ENCODE peak calls at places on chromosome 11, in ten cellular contexts. W is A549; O is GM23248; G is HL-60; Q is mesendoderm; H is ovary; P is brain microvascular endothelial cell; F is spleen; A is ascending aorta; J is effector memory CD4-positive, alpha-beta T cell. Z is an unnamed sample.

GRCh38 chr11:81497202-81497804 is 1236.4 kb downstream of the FAM181B start:
- DNase-seq in W (peak), O (peak), G (no peak), Q (peak), H (no peak), P (peak), F (no peak), A (no peak), J (no peak), Z (no peak)

GRCh38 chr11:90229791-90230190 is 6.9 kb upstream of the CHORDC1 start:
- DNase-seq in W (no peak), O (peak), G (no peak), Q (no peak), H (no peak), P (peak), F (no peak), A (no peak), J (no peak), Z (no peak)

GRCh38 chr11:85974126-85974525 is 94.8 kb downstream of the PICALM start:
- DNase-seq in W (no peak), O (peak), G (no peak), Q (no peak), H (peak), P (peak), F (no peak), A (no peak), J (no peak), Z (no peak)

GRCh38 chr11:60878245-60879101 is 11.1 kb downstream of the ZP1 start:
- DNase-seq in W (no peak), O (no peak), G (no peak), Q (no peak), H (no peak), P (no peak), F (peak), A (peak), J (no peak), Z (no peak)

GRCh38 chr11:2100361-2101170 is 38.6 kb downstream of the IGF2 start:
- DNase-seq in W (no peak), O (no peak), G (no peak), Q (no peak), H (peak), P (no peak), F (peak), A (peak), J (no peak), Z (peak)

GRCh38 chr11:78109011-78109685 is 29.5 kb upstream of the NDUFC2 start:
- DNase-seq in W (no peak), O (no peak), G (no peak), Q (no peak), H (no peak), P (no peak), F (no peak), A (no peak), J (no peak), Z (no peak)

GRCh38 chr11:106495046-106495445 is 417.6 kb downstream of the AASDHPPT start:
- DNase-seq in W (no peak), O (peak), G (no peak), Q (no peak), H (no peak), P (no peak), F (no peak), A (no peak), J (no peak), Z (no peak)

GRCh38 chr11:102017029-102017428 is 30.2 kb upstream of the CFAP300 start:
- DNase-seq in W (no peak), O (peak), G (no peak), Q (no peak), H (no peak), P (no peak), F (no peak), A (no peak), J (no peak), Z (no peak)

GRCh38 chr11:42066113-42066512 is 606.7 kb upstream of the LRRC4C start:
- DNase-seq in W (no peak), O (peak), G (no peak), Q (peak), H (no peak), P (peak), F (peak), A (no peak), J (no peak), Z (no peak)

GRCh38 chr11:72030428-72031045 is 31.8 kb downstream of the IL18BP start:
- DNase-seq in W (no peak), O (no peak), G (no peak), Q (no peak), H (no peak), P (no peak), F (no peak), A (no peak), J (no peak), Z (no peak)

DNA sequence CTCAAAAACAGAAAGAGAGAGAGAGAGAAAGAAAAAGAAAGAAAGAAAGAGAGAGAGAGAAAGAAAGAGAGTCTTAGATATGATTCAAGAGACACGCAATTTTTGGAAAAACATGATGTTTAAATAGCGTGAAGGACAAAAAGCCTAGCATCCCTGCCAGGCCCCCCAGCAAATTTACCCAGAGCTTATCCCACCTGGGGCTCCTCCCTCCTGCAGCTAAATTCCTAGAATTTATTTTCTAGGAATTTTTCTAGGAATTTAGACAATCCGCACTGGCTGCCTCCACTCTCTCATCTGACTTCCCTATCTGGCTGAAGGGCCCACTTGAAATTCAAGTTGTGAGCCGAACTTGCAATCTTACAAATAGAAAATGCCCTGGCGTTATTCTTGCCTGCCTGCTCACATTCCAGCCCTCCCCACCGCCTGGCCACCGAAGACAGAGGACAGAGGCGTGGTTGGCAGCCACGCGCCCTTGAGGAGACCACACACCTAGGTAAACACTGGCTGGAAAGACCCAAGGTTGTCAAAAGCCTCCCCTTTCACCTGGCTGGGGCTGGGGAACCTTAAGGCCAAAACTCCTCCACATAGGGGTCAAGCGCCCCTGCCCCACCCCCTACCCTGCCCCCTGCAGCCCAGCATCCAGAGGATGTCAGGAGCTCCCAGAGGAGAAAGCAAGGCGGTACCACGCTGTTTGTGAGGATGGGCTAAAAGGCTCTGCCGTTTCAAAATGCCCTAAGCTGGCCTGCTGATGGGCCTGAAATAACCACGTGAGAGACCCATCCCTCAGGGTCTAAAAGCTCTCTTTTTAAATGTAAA is 42.2 kb downstream of the AHNAK start:
- DNase-seq in W (no peak), O (no peak), G (no peak), Q (peak), H (no peak), P (no peak), F (no peak), A (no peak), J (no peak), Z (peak)
- H3K27ac ChIP-seq in W (peak), O (no peak), G (no peak), Q (no peak), H (peak), P (no peak), F (no peak), A (no peak), J (no peak), Z (peak)

GRCh38 chr11:12110714-12111481 is 508 bp downstream of the MICAL2 start:
- DNase-seq in W (no peak), O (peak), G (no peak), Q (no peak), H (peak), P (no peak), F (peak), A (no peak), J (no peak), Z (peak)
- H3K27ac ChIP-seq in W (peak), O (peak), G (no peak), Q (no peak), H (peak), P (peak), F (peak), A (peak), J (no peak), Z (peak)

GRCh38 chr11:10604340-10604748 is 35.9 kb upstream of the LYVE1 start:
- DNase-seq in W (no peak), O (peak), G (peak), Q (no peak), H (peak), P (no peak), F (no peak), A (no peak), J (no peak), Z (no peak)

GRCh38 chr11:10603721-10604297 is 35.3 kb upstream of the LYVE1 start:
- DNase-seq in W (no peak), O (no peak), G (no peak), Q (no peak), H (no peak), P (no peak), F (no peak), A (no peak), J (no peak), Z (no peak)

GRCh38 chr11:10606536-10607208 is 38.2 kb upstream of the LYVE1 start:
- DNase-seq in W (no peak), O (peak), G (peak), Q (no peak), H (no peak), P (peak), F (no peak), A (no peak), J (no peak), Z (no peak)

GRCh38 chr11:10605941-10606381 is 37.5 kb upstream of the LYVE1 start:
- DNase-seq in W (no peak), O (peak), G (peak), Q (peak), H (peak), P (peak), F (peak), A (peak), J (no peak), Z (no peak)

DNA sequence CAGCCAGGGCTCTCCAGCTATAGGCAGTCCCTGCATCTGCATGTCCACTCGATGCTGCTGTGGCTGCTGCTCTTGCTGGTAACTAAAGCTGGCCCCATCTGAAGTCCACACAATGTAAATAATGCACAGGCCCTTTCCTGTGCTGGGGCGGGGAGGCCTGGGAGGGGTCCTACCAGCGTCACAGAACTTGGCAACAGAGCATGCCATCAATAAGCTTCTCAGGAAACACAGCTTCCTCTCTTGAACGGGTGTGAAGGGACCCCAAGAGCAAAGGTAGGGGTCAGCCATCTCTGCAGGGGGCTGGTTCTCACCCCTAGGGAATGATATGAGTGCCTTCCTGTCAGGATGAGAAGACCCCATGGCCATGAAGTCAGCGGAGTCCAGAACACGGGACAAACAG is 39.0 kb upstream of the LYVE1 start:
- DNase-seq in W (no peak), O (no peak), G (no peak), Q (no peak), H (no peak), P (no peak), F (peak), A (no peak), J (no peak), Z (no peak)
- H3K27ac ChIP-seq in W (no peak), O (no peak), G (peak), Q (no peak), H (no peak), P (no peak), F (peak), A (peak), J (no peak), Z (peak)

GRCh38 chr11:113722221-113722620 is 16.1 kb upstream of the TMPRSS5 start:
- DNase-seq in W (no peak), O (no peak), G (no peak), Q (no peak), H (no peak), P (no peak), F (no peak), A (no peak), J (no peak), Z (no peak)
- H3K27ac ChIP-seq in W (no peak), O (no peak), G (no peak), Q (no peak), H (no peak), P (no peak), F (no peak), A (no peak), J (no peak), Z (no peak)

GRCh38 chr11:73324116-73324515 is 16.0 kb downstream of the ARHGEF17 start:
- DNase-seq in W (no peak), O (no peak), G (no peak), Q (no peak), H (no peak), P (no peak), F (no peak), A (no peak), J (no peak), Z (no peak)
- H3K27ac ChIP-seq in W (peak), O (peak), G (no peak), Q (peak), H (peak), P (peak), F (peak), A (peak), J (no peak), Z (peak)

Z was measured in breast epithelium.